ENCODE peak calls at places on chromosome 4, in six cellular contexts. P, Z, T, Q, E and I are unnamed samples.

GRCh38 chr4:78610546-78611214 is 59.1 kb downstream of the ANXA3 start:
- DNase-seq in Z (peak; percentile 62), E (no peak), P (peak; percentile 20), Q (no peak), T (no peak), I (no peak)

GRCh38 chr4:84474107-84474506 is 25.0 kb downstream of the NKX6-1 start:
- DNase-seq in Z (no peak), Q (no peak), E (no peak), P (no peak), T (no peak), I (no peak)

GRCh38 chr4:81405900-81406401 is 65.8 kb downstream of the RASGEF1B start:
- DNase-seq in P (peak; percentile 40), Z (peak; percentile 87), E (no peak), T (no peak), Q (peak; percentile 57), I (no peak)

GRCh38 chr4:82779032-82779431 is 19.6 kb downstream of the SCD5 start:
- DNase-seq in Q (no peak), Z (peak; percentile 51), E (no peak), T (no peak), P (no peak), I (no peak)

GRCh38 chr4:88219099-88219498 is 60.7 kb upstream of the ABCG2 start:
- DNase-seq in Q (no peak), E (no peak), Z (peak; percentile 73), T (no peak), P (peak; percentile 14), I (no peak)

GRCh38 chr4:78618426-78618825 is 66.9 kb downstream of the ANXA3 start:
- DNase-seq in E (no peak), Z (peak; percentile 41), T (no peak), P (no peak), Q (peak; percentile 14), I (no peak)

GRCh38 chr4:123546123-123546654 is 149.6 kb downstream of the SPRY1 start:
- DNase-seq in Z (no peak), E (no peak), T (no peak), P (no peak), Q (no peak), I (no peak)

GRCh38 chr4:86441175-86441960 is 81.5 kb upstream of the MAPK10 start:
- DNase-seq in Z (no peak), Q (no peak), T (no peak), P (no peak), E (no peak), I (no peak)

GRCh38 chr4:147328756-147329446 is 152.0 kb upstream of the EDNRA start:
- DNase-seq in Z (no peak), P (no peak), T (no peak), E (no peak), Q (no peak), I (no peak)

GRCh38 chr4:47374477-47374876 is 89.0 kb downstream of the COMMD8 start:
- DNase-seq in T (no peak), E (no peak), Q (no peak), Z (peak; percentile 5), P (no peak), I (no peak)

GRCh38 chr4:28490669-28491068 is 1630.0 kb downstream of the STIM2 start:
- DNase-seq in E (no peak), Q (peak; percentile 1), T (no peak), Z (peak; percentile 1), P (no peak), I (no peak)

GRCh38 chr4:2756691-2757350 is 685 bp upstream of the TNIP2 start:
- DNase-seq in T (peak; percentile 65), Q (no peak), Z (no peak), P (no peak), E (no peak), I (no peak)

GRCh38 chr4:2754848-2755820 is 1.0 kb downstream of the TNIP2 start:
- DNase-seq in T (peak; percentile 62), E (no peak), Q (no peak), P (no peak), Z (no peak), I (no peak)

GRCh38 chr4:2757426-2757825 is 1.3 kb upstream of the TNIP2 start:
- DNase-seq in Q (no peak), P (no peak), Z (no peak), E (no peak), T (peak; percentile 69), I (no peak)

GRCh38 chr4:2753444-2753843 is 2.7 kb downstream of the TNIP2 start:
- DNase-seq in P (no peak), Q (no peak), E (no peak), T (peak; percentile 56), Z (no peak), I (no peak)

DNA sequence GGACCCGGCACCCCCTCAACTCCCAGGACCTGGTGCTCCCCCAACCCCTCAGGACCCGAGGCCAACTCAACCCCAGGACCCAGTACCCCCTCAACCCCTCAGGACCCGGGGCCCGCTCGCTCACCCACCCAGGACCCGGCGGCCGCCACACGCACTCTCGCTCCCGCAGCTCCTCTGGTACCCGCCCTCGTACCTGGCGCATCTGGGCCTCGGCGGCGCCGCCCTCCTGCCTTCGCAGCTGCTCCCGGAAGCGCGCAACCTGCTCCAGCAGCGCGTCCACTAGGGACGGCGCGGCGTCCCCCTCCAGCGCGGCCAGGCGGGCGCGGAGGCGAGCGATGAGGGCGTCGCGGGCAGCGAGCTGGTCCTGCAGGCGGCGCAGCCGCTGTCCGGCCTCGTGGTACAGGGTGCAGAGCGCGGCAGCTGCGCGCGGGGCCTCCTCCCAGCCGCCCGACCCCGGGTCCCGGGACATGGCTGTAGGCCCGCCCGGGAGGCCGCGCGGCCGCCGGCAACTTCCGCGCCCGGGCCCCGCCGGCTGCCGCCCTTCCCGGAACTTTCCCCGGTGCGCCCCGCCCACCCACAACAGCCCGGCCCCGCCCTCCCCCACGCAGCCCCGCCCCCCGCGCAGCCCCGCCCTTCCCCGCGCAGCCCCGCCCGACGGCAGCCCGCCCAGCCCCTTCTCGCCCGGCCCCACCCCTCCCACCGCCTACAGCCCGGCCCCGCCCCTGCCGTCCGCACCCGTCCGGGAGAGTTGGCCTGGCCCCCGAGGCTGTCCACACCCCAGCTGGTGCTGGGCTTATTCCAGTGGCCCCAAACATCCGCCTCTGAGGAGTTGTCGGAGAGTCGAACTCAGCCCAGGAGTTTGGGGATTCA is at the start of gene TNIP2:
- DNase-seq in E (peak; percentile 87), P (peak; percentile 55), Z (peak; percentile 92), Q (peak; percentile 53), T (peak; percentile 96), I (peak; percentile 93)
- TF ChIP-seq CTCF in E (peak; percentile 45), P (no peak), Z (peak; percentile 13), Q (peak; percentile 30), T (peak; percentile 36), I (peak; percentile 63)

DNA sequence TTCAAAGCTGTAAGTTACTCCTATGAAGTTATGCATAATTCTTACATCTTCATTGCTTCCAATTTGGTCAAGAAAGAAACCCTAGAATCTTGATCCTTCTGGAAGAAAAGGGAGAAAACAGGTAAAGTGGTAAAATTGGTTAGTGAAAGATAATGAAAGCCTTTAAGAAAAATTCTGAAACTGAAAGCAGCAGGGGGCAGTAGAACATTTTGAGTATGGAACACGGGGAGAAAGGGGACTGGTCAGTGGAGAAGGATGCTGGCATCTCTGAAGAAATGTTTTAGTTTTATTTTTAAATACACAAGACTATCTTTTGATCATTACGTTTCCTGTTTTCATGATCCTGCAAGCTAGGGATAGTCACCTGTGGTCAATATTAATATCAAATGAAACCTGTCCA is 54.3 kb downstream of the SLIT2 start:
- DNase-seq in Q (no peak), P (no peak), T (no peak), E (no peak), Z (peak; percentile 64), I (no peak)
- TF ChIP-seq CTCF in Q (peak; percentile 55), P (peak; percentile 45), T (no peak), E (no peak), Z (peak; percentile 39), I (peak; percentile 66)

GRCh38 chr4:68176500-68176899 is 46.8 kb upstream of the TMPRSS11F start:
- DNase-seq in E (no peak), T (no peak), Q (no peak), Z (peak; percentile 2), P (no peak), I (no peak)
- TF ChIP-seq CTCF in E (no peak), T (no peak), Q (no peak), Z (no peak), P (no peak), I (no peak)

GRCh38 chr4:110458494-110459266 is 17.3 kb upstream of the ENPEP start:
- DNase-seq in E (no peak), Z (no peak), Q (no peak), P (no peak), T (no peak), I (no peak)
- TF ChIP-seq CTCF in E (no peak), Z (no peak), Q (no peak), P (no peak), T (no peak), I (no peak)

DNA sequence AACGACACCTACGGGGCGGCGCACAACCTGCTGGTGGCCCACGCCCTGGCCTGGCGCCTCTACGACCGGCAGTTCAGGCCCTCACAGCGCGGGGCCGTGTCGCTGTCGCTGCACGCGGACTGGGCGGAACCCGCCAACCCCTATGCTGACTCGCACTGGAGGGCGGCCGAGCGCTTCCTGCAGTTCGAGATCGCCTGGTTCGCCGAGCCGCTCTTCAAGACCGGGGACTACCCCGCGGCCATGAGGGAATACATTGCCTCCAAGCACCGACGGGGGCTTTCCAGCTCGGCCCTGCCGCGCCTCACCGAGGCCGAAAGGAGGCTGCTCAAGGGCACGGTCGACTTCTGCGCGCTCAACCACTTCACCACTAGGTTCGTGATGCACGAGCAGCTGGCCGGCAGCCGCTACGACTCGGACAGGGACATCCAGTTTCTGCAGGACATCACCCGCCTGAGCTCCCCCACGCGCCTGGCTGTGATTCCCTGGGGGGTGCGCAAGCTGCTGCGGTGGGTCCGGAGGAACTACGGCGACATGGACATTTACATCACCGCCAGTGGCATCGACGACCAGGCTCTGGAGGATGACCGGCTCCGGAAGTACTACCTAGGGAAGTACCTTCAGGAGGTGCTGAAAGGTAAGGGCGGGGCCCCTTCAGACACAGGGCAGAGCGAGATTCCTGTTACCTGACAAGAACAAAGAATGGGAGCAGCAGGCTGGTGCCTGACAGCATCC is 11.7 kb downstream of the RPL9 start:
- DNase-seq in P (no peak), Q (peak; percentile 57), E (peak; percentile 82), Z (peak; percentile 76), T (peak; percentile 92), I (no peak)
- TF ChIP-seq CTCF in P (peak; percentile 29), Q (peak; percentile 62), E (no peak), Z (peak; percentile 43), T (peak; percentile 31), I (no peak)

GRCh38 chr4:152101546-152102183 is 340.9 kb upstream of the GATB start:
- DNase-seq in T (no peak), E (no peak), P (no peak), Z (no peak), Q (no peak), I (no peak)

GRCh38 chr4:152100378-152101201 is 339.8 kb upstream of the GATB start:
- DNase-seq in Z (no peak), E (no peak), Q (no peak), P (no peak), T (peak; percentile 84), I (peak; percentile 51)

GRCh38 chr4:152099061-152099425 is 338.2 kb upstream of the GATB start:
- DNase-seq in Z (no peak), T (no peak), P (no peak), Q (no peak), E (no peak), I (peak; percentile 66)

GRCh38 chr4:152098365-152099060 is 337.7 kb upstream of the GATB start:
- DNase-seq in E (no peak), T (no peak), Q (no peak), P (no peak), Z (no peak), I (no peak)

GRCh38 chr4:152099555-152099954 is 338.7 kb upstream of the GATB start:
- DNase-seq in Q (no peak), P (no peak), E (no peak), Z (no peak), T (no peak), I (peak; percentile 19)
- TF ChIP-seq CTCF in Q (peak; percentile 9), P (no peak), E (no peak), Z (no peak), T (no peak), I (no peak)